ENCODE peak calls at places on chromosome 14, in ten cellular contexts. B, R, F, N, P, M, A, H, D and Y are unnamed samples.

GRCh38 chr14:52961060-52961639 is 10.3 kb upstream of the FERMT2 start:
- DNase-seq in H (peak; percentile 77), P (peak; percentile 53), A (peak; percentile 69), R (no peak), B (peak; percentile 64), N (peak; percentile 76), D (peak; percentile 82), M (peak; percentile 58), F (peak; percentile 40), Y (peak; percentile 62)

GRCh38 chr14:69527635-69528034 is 43.1 kb downstream of the PLEKHD1 start:
- DNase-seq in A (no peak), D (no peak), R (no peak), B (no peak), F (no peak), N (no peak), H (no peak), M (no peak), P (no peak), Y (no peak)

GRCh38 chr14:77040995-77041744 is 12.7 kb upstream of the IRF2BPL start:
- DNase-seq in B (no peak), P (no peak), F (no peak), H (peak; percentile 74), R (no peak), D (no peak), M (no peak), A (no peak), N (no peak), Y (no peak)

GRCh38 chr14:56797569-56798446 is 12.5 kb downstream of the OTX2 start:
- DNase-seq in H (no peak), P (no peak), D (no peak), A (no peak), B (no peak), N (no peak), M (no peak), F (no peak), R (no peak), Y (no peak)

GRCh38 chr14:51784466-51784865 is 75.9 kb upstream of the GNG2 start:
- DNase-seq in D (no peak), R (no peak), B (no peak), H (no peak), A (no peak), P (no peak), N (peak; percentile 17), M (no peak), F (no peak), Y (no peak)

GRCh38 chr14:95895720-95896119 is 19.1 kb downstream of the TUNAR start:
- DNase-seq in H (no peak), F (no peak), B (no peak), D (no peak), N (no peak), P (no peak), R (no peak), A (no peak), M (peak; percentile 26), Y (peak; percentile 42)

GRCh38 chr14:31950760-31951637 is 126.1 kb upstream of the ARHGAP5 start:
- DNase-seq in H (no peak), B (no peak), D (peak; percentile 35), A (peak; percentile 31), M (no peak), N (peak; percentile 70), P (peak; percentile 72), R (peak; percentile 22), F (no peak), Y (peak; percentile 64)

GRCh38 chr14:95763875-95764274 is 50.0 kb upstream of the TCL1A start:
- DNase-seq in A (no peak), F (no peak), H (no peak), B (no peak), R (no peak), D (no peak), P (no peak), N (no peak), M (no peak), Y (no peak)

GRCh38 chr14:103994535-103995184 is 52.3 kb upstream of the RD3L start:
- DNase-seq in M (no peak), H (no peak), P (peak; percentile 81), R (no peak), F (no peak), A (no peak), N (no peak), D (no peak), B (no peak), Y (no peak)

GRCh38 chr14:43786066-43786762 is 720.9 kb downstream of the FSCB start:
- DNase-seq in R (no peak), H (no peak), M (no peak), N (no peak), F (no peak), P (no peak), A (no peak), D (no peak), B (no peak), Y (no peak)

GRCh38 chr14:87522575-87522974 is 470.4 kb downstream of the GALC start:
- DNase-seq in M (no peak), R (no peak), H (no peak), B (no peak), N (no peak), A (no peak), D (peak; percentile 6), P (peak; percentile 66), F (no peak), Y (no peak)

GRCh38 chr14:65231286-65231980 is 129.1 kb upstream of the MAX start:
- DNase-seq in N (no peak), R (no peak), F (no peak), P (no peak), H (no peak), B (no peak), M (no peak), D (no peak), A (no peak), Y (no peak)

GRCh38 chr14:67850066-67850830 is 30.7 kb downstream of the RAD51B start:
- DNase-seq in H (no peak), N (no peak), A (no peak), D (no peak), F (no peak), B (no peak), P (no peak), R (no peak), M (no peak), Y (no peak)

GRCh38 chr14:75277000-75277795 is 1.4 kb upstream of the FOS start:
- DNase-seq in R (peak; percentile 85), A (peak; percentile 93), D (peak; percentile 90), N (peak; percentile 89), F (peak; percentile 51), M (no peak), H (peak; percentile 98), B (peak; percentile 95), P (peak; percentile 88), Y (peak; percentile 90)

GRCh38 chr14:77158175-77158908 is 16.8 kb upstream of the ZDHHC22 start:
- DNase-seq in N (peak; percentile 61), B (no peak), M (no peak), P (peak; percentile 40), F (no peak), R (no peak), A (no peak), H (peak; percentile 76), D (peak; percentile 31), Y (no peak)

GRCh38 chr14:79668941-79669340 is 542.4 kb downstream of the DIO2 start:
- DNase-seq in A (no peak), P (no peak), R (no peak), H (no peak), M (no peak), F (no peak), D (no peak), B (no peak), N (no peak), Y (no peak)

GRCh38 chr14:51576112-51576420 is 75.6 kb upstream of the FRMD6 start:
- DNase-seq in H (no peak), D (no peak), B (no peak), A (no peak), R (no peak), F (no peak), N (no peak), P (no peak), M (no peak), Y (no peak)

GRCh38 chr14:80434574-80435321 is 223.4 kb upstream of the DIO2 start:
- DNase-seq in F (no peak), B (no peak), H (no peak), P (peak; percentile 89), M (peak; percentile 1), R (no peak), D (no peak), N (no peak), A (no peak), Y (peak; percentile 41)

GRCh38 chr14:99316281-99317163 is 44.5 kb upstream of the BCL11B start:
- DNase-seq in F (no peak), B (no peak), N (no peak), P (no peak), D (no peak), A (no peak), H (no peak), R (no peak), M (peak; percentile 12), Y (peak; percentile 78)
- TF ChIP-seq CTCF in F (no peak), B (no peak), N (no peak), P (no peak), D (no peak), A (no peak), H (no peak), R (no peak), M (no peak), Y (no peak)

DNA sequence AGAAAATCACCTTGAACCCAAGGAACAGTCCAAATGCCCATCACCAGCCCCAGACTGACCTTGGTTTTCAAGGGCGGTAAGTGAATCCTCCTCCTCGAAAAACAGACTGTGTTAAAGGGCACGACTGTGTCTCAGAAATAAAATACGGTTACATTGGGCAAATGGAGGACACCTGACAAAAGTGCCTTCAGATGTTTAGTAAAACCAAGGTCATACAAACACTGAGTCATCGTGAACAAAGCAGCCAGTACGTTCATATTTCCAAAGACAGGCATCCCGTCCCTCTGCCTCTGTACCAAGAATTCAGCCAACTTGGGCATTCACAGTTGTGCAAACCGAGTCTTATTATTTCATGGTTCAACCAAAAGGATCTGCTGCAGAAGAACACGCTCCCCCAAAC is 25.9 kb downstream of the FOXN3 start:
- DNase-seq in N (no peak), A (no peak), P (no peak), M (no peak), H (peak; percentile 4), D (no peak), B (no peak), R (no peak), F (no peak), Y (no peak)
- H3K4me1 ChIP-seq in N (no peaks in the 10 kb centered on the region), A (peaks cover 13% of the 10 kb centered on the region), P (no peaks in the 10 kb centered on the region), M (peaks cover 5% of the 10 kb centered on the region), H (peaks cover 77% of the 10 kb centered on the region), D (peaks cover 7% of the 10 kb centered on the region), B (peaks cover 10% of the 10 kb centered on the region), R (peaks cover 31% of the 10 kb centered on the region), F (peaks cover 25% of the 10 kb centered on the region), Y (peaks cover 65% of the 10 kb centered on the region)

DNA sequence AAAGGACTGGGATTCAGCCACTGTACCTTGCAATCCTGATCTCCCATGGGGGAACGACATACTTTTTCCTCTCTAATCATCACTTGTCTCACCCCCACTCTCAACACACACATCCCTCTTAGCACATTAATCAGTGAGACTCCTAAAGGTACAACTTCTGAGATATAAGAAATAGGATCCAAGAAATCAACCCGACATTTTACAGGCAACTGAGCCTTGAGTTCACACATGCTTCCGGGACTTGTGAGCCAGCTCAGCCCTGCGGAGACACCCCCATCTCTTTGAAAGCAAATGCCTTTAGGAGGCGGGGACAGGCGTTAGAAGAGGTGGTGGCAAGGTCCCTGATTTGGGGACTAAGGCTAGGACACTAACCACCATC is 1.3 kb downstream of the MAP3K9 start:
- DNase-seq in N (no peak), B (peak; percentile 65), D (peak; percentile 41), A (peak; percentile 73), R (no peak), P (no peak), F (peak; percentile 42), M (peak; percentile 59), H (no peak), Y (peak; percentile 56)
- H3K4me3 ChIP-seq in N (no peak overlapping the region), B (peak overlapping the region; percentile 64), D (peak overlapping the region; percentile 95), A (peak overlapping the region; percentile 90), R (peak overlapping the region; percentile 66), P (peak overlapping the region; percentile 57), F (peak overlapping the region; percentile 65), M (peak overlapping the region; percentile 64), H (no peak overlapping the region), Y (peak overlapping the region; percentile 91)

GRCh38 chr14:86055512-86055911 is 525.6 kb downstream of the FLRT2 start:
- DNase-seq in H (no peak), N (peak; percentile 31), P (no peak), B (no peak), R (no peak), F (no peak), M (no peak), A (no peak), D (no peak), Y (no peak)
- TF ChIP-seq CTCF in H (no peak), N (no peak), P (peak; percentile 29), B (no peak), R (peak; percentile 14), F (no peak), M (no peak), A (no peak), D (no peak), Y (no peak)